ENCODE peak calls at places on chromosomes 1 and 21, in five cellular contexts. W is NT2/D1, T is GM12878, X is HEK293T, E is H1. Q is an unnamed sample.

GRCh38 chr1:196690582-196690981 is 38.7 kb downstream of the CFH start:
- DNase-seq in T (no peak), X (no peak), E (no peak), W (no peak), Q (no peak)

GRCh38 chr1:12518956-12519707 is 98.9 kb downstream of the DHRS3 start:
- DNase-seq in T (no peak), E (no peak), X (no peak), W (no peak), Q (no peak)

GRCh38 chr1:119102051-119102450 is 38.4 kb downstream of the WARS2 start:
- DNase-seq in E (no peak), W (no peak), T (no peak), X (no peak), Q (no peak)

GRCh38 chr1:173122958-173123852 is 72.5 kb upstream of the TNFSF18 start:
- DNase-seq in X (no peak), W (peak), E (peak), T (no peak), Q (peak)

GRCh38 chr1:53512807-53513755 is 53.9 kb downstream of the DMRTB1 start:
- DNase-seq in T (no peak), W (no peak), E (no peak), X (no peak), Q (no peak)

GRCh38 chr1:30774550-30775432 is 17.2 kb upstream of the LAPTM5 start:
- DNase-seq in T (no peak), E (no peak), X (no peak), W (no peak), Q (no peak)

GRCh38 chr1:216812966-216813365 is 89.7 kb upstream of the ESRRG start:
- DNase-seq in W (no peak), X (no peak), E (no peak), T (no peak), Q (no peak)

GRCh38 chr1:206583461-206584264 is 28.6 kb downstream of the EIF2D start:
- DNase-seq in T (no peak), X (peak), W (peak), E (peak), Q (peak)

GRCh38 chr1:230867903-230868735 is at the start of gene C1orf198:
- DNase-seq in T (no peak), E (no peak), W (peak), X (peak), Q (peak)

GRCh38 chr1:211627259-211627658 is 48.2 kb downstream of the NEK2 start:
- DNase-seq in E (no peak), X (no peak), T (no peak), W (no peak), Q (no peak)

GRCh38 chr1:198749279-198749678 is 110.4 kb downstream of the PTPRC start:
- DNase-seq in T (no peak), E (no peak), W (no peak), X (no peak), Q (no peak)

GRCh38 chr1:197467881-197468280 is 199.8 kb downstream of the CRB1 start:
- DNase-seq in X (no peak), W (no peak), E (no peak), T (no peak), Q (no peak)

GRCh38 chr1:226064816-226065248 is 2.3 kb downstream of the H3-3A start:
- DNase-seq in T (no peak), W (peak), X (peak), E (no peak), Q (peak)

GRCh38 chr1:80801691-80802090 is 999.0 kb upstream of the ADGRL2 start:
- DNase-seq in E (no peak), W (no peak), X (no peak), T (no peak), Q (no peak)

GRCh38 chr1:53639251-53639721 is 99.7 kb downstream of the GLIS1 start:
- DNase-seq in W (no peak), T (no peak), E (no peak), X (no peak), Q (no peak)

GRCh38 chr1:209400351-209401220 is 182.9 kb upstream of the CAMK1G start:
- DNase-seq in X (no peak), W (no peak), T (no peak), E (no peak), Q (no peak)

GRCh38 chr1:243680861-243681260 is 169.2 kb downstream of the AKT3 start:
- DNase-seq in E (no peak), X (no peak), W (no peak), T (no peak), Q (no peak)

GRCh38 chr1:10679521-10680220 is 116.8 kb downstream of the CASZ1 start:
- DNase-seq in T (no peak), X (peak), W (peak), E (peak), Q (peak)

GRCh38 chr1:115090547-115090946 is 1.2 kb upstream of the TSPAN2 start:
- DNase-seq in X (no peak), E (no peak), T (no peak), W (no peak), Q (no peak)
- TF ChIP-seq SUZ12 in X (no peak), E (no peak), T (no peak), W (no peak), Q (no peak)

GRCh38 chr1:193654951-193655705 is 468.7 kb upstream of the B3GALT2 start:
- DNase-seq in T (no peak), W (peak), X (no peak), E (no peak), Q (no peak)
- TF ChIP-seq SUZ12 in T (no peak), W (no peak), X (no peak), E (no peak), Q (no peak)

DNA sequence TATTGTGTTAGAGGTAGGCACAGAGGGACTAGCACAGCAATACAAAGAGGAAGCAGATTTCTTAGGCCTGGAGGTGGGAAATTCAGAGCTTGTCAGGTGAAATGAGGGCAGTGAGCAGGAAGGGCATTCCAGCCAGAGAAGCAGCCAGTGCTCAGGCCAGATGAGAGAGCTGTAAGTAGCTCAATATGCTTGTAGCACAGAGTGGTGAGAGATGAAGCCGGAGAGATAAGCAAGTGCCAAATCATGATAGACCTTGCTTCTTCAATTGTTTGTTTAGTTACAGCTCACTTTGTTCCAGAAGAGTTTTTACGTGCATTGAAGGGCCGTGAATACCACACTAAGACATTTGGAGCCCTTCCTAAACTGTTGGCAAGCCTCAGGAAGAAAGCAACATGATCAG is 42.0 kb upstream of the ADAMTS1 start:
- DNase-seq in X (no peak), E (no peak), T (no peak), W (no peak), Q (no peak)
- TF ChIP-seq SUZ12 in X (no peak), E (no peak), T (no peak), W (no peak), Q (no peak)

DNA sequence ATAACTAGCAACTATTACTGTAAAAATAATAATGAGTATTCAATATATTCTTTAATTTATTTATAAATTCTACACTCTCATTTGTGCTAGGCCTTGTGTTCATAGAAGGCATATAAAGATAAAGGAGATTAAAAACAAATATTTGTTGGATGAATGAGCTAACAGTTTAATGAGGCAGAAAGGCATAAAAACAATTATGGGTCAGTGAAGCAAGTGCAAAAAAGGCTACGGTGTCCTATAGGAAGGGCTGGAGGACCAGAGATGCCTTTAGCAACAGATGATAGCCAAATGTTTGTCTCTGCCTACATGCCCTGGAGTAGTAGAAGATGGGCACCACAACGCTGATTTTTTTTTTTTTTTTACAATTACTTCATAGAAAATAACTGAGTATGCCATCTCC is 45.7 kb downstream of the PTGS2 start:
- DNase-seq in W (no peak), X (no peak), T (no peak), E (no peak), Q (no peak)
- TF ChIP-seq SUZ12 in W (no peak), X (no peak), T (no peak), E (no peak), Q (no peak)

DNA sequence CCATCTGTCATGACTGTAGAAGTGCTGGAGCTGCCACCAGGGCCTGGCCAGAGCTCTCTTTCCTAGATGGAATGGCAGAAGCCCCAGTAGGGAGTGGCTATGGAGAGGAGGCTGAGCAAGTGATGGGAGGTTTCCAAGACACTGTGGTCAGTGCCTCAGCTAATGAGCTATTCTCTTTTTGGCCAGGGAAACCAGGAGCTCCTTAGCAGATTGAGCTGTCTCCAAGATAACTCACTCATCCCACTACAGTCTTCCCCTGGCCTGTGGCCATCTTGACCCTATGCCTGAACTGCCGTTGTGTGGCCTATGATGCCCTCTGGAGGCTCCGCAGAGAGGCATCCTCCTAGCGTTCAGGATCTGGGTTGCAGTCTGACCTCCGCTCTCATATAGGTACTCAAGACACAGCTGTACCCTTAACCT is 60.5 kb downstream of the ERI3 start:
- DNase-seq in E (no peak), T (no peak), W (no peak), X (peak), Q (peak)
- TF ChIP-seq SUZ12 in E (no peak), T (no peak), W (no peak), X (no peak), Q (no peak)

DNA sequence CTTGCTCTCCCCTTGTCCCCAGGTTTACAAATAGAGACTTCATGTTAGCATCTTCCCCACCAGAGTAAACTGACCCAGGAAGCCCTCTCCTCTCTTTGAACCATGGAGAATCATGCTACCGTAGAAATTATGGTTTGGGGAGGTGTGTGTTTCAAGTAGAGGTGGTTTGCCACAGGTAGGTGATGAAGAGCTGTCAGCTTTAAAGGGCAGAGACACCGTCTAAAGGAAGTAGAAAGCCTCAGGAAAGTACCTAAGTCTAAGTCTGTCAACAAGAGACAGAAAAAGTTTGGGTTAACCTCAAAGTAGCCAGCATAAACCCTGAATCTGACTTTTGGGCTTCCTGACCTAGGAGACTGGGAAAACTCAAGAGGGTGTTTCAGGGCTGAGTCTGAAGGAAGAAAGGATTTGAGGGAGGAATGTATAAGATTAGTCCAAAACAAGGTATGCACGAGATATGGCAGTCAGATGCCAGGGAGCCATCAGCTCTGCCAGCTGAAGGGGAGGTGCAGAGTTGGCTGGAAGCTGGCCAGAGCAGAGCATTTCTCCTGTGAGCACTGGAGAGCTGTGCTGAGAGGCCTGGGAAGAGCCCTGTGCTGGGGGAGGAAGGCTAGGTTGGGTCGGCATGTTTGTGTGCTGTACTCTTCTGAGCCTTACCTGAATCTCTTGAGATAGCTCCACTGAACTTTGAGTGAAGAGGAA is 14.3 kb downstream of the ADAMTSL4 start:
- DNase-seq in E (no peak), T (peak), X (no peak), W (no peak), Q (no peak)
- TF ChIP-seq SUZ12 in E (no peak), T (no peak), X (no peak), W (no peak), Q (no peak)

GRCh38 chr1:33392639-33393038 is 38.3 kb downstream of the PHC2 start:
- DNase-seq in X (no peak), E (no peak), T (no peak), W (no peak), Q (no peak)

GRCh38 chr1:33388989-33389771 is 41.7 kb downstream of the PHC2 start:
- DNase-seq in E (no peak), X (no peak), W (no peak), T (no peak), Q (no peak)

GRCh38 chr1:33391669-33392068 is 39.2 kb downstream of the PHC2 start:
- DNase-seq in X (no peak), W (no peak), E (no peak), T (no peak), Q (no peak)

GRCh38 chr1:33387512-33388079 is 43.3 kb downstream of the PHC2 start:
- DNase-seq in E (no peak), W (no peak), X (no peak), T (no peak), Q (no peak)

DNA sequence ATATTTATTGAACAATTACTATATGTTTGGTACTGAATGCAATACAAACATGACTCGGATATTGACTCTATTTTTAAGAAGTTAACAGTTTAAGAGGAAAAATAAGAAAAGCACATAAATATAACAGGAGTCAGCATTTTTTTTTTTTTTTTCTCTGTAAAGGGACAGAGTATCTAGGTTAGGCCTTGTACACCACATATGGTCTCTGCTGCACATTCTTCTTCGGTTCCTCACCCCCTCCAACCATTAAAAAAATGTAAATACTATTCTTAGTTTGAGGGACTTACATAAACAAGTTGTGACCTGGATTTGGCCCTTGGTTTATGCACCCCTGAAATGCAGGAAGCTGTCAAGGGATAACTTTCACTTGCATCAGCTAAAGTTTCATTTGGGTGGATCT is 40.3 kb downstream of the PHC2 start:
- DNase-seq in X (no peak), T (no peak), W (no peak), E (no peak), Q (no peak)
- TF ChIP-seq SUZ12 in X (no peak), T (no peak), W (no peak), E (no peak), Q (no peak)

GRCh38 chr1:6351480-6352137 is 42.0 kb downstream of the ACOT7 start:
- DNase-seq in W (no peak), E (no peak), T (no peak), X (no peak), Q (no peak)
- TF ChIP-seq SUZ12 in W (no peak), E (no peak), T (no peak), X (no peak), Q (no peak)

GRCh38 chr1:25707280-25708016 is 90.9 kb downstream of the MAN1C1 start:
- DNase-seq in E (no peak), T (no peak), X (no peak), W (peak), Q (no peak)
- TF ChIP-seq SUZ12 in E (no peak), T (no peak), X (no peak), W (no peak), Q (no peak)